ENCODE peak calls at places on chromosomes 5 and 9, in four cellular contexts. S is IMR-90; B is CD4-positive, alpha-beta memory T cell; V is HT1080. Z is an unnamed sample.

GRCh38 chr9:32552172-32552872 is at the start of the genes SMIM27 and TOPORS:
- DNase-seq in S (peak), B (peak), V (peak), Z (peak)

GRCh38 chr5:56350595-56351170 is 117.6 kb upstream of the ANKRD55 start:
- DNase-seq in S (peak), B (no peak), V (peak), Z (peak)

GRCh38 chr5:1873242-1873959 is 9.3 kb downstream of the IRX4 start:
- DNase-seq in S (no peak), B (no peak), V (no peak), Z (no peak)

GRCh38 chr9:130444565-130445221 is at the start of gene ASS1:
- DNase-seq in S (no peak), B (peak), V (no peak), Z (peak)

GRCh38 chr9:117444466-117444865 is 29.6 kb upstream of the ASTN2 start:
- DNase-seq in S (no peak), B (no peak), V (no peak), Z (no peak)

GRCh38 chr5:181120311-181120710 is 10.7 kb downstream of the OR2V1 start:
- DNase-seq in S (peak), B (no peak), V (peak), Z (peak)

GRCh38 chr9:1918642-1919041 is 96.5 kb upstream of the SMARCA2 start:
- DNase-seq in S (no peak), B (no peak), V (no peak), Z (no peak)

GRCh38 chr9:129823163-129823933 is 588 bp downstream of the TOR1A start:
- DNase-seq in S (peak), B (no peak), V (peak), Z (peak)

GRCh38 chr5:23007226-23007625 is 154.1 kb upstream of the CDH12 start:
- DNase-seq in S (no peak), B (no peak), V (no peak), Z (no peak)

GRCh38 chr9:99513441-99514112 is 291.5 kb downstream of the SEC61B start:
- DNase-seq in S (no peak), B (no peak), V (no peak), Z (no peak)

GRCh38 chr9:118609355-118610044 is 759.7 kb downstream of the BRINP1 start:
- DNase-seq in S (no peak), B (no peak), V (peak), Z (peak)

GRCh38 chr5:27311544-27311943 is 273.2 kb upstream of the CDH9 start:
- DNase-seq in S (peak), B (no peak), V (no peak), Z (no peak)

GRCh38 chr5:10745133-10745532 is 15.9 kb downstream of the DAP start:
- DNase-seq in S (peak), B (no peak), V (no peak), Z (no peak)

GRCh38 chr9:131008909-131009618 is at the start of gene LAMC3:
- DNase-seq in S (no peak), B (no peak), V (no peak), Z (peak)

GRCh38 chr5:57741326-57741725 is 258.7 kb upstream of the ACTBL2 start:
- DNase-seq in S (no peak), B (no peak), V (peak), Z (no peak)

GRCh38 chr9:129318121-129319075 is 140.3 kb upstream of the IER5L start:
- DNase-seq in S (no peak), B (no peak), V (no peak), Z (no peak)

GRCh38 chr5:12272389-12272788 is 368.1 kb upstream of the CTNND2 start:
- DNase-seq in S (no peak), B (no peak), V (peak), Z (no peak)

GRCh38 chr5:83374547-83374946 is 97.0 kb upstream of the VCAN start:
- DNase-seq in S (peak), B (no peak), V (no peak), Z (no peak)

GRCh38 chr9:81717747-81718077 is 28.4 kb upstream of the TLE1 start:
- DNase-seq in S (no peak), B (no peak), V (no peak), Z (no peak)

GRCh38 chr9:17477816-17478215 is 101.0 kb upstream of the SH3GL2 start:
- DNase-seq in S (no peak), B (no peak), V (no peak), Z (no peak)

GRCh38 chr5:139358064-139358463 is 16.4 kb downstream of the PAIP2 start:
- DNase-seq in S (no peak), B (no peak), V (no peak), Z (no peak)

GRCh38 chr9:114908104-114908621 is 22.2 kb downstream of the TNFSF8 start:
- DNase-seq in S (peak), B (no peak), V (peak), Z (peak)

GRCh38 chr9:4193391-4193790 is 106.5 kb downstream of the GLIS3 start:
- DNase-seq in S (no peak), B (no peak), V (no peak), Z (no peak)

Z was measured in Caki2.